ENCODE peak calls at places on chromosomes 12 and 14, in eight cellular contexts. G is pancreas; O is stimulated activated CD4-positive, alpha-beta T cell treated with anti-CD3 and anti-CD28 coated beads, Interleukin-15, amount 100 ng/mL, for 1 hour; A is fibroblast of villous mesenchyme; Y is NCI-H2171; L is GM23248; T is HuH-7; B is Peyer's patch. D is an unnamed sample.

GRCh38 chr14:65585216-65585615 is 172.7 kb downstream of the FUT8 start:
- DNase-seq in B (no peak), A (no peak), G (no peak), Y (no peak), L (no peak), O (no peak), T (no peak), D (no peak)

GRCh38 chr12:27996761-27997160 is 24.2 kb upstream of the PTHLH start:
- DNase-seq in A (no peak), G (no peak), O (no peak), T (no peak), Y (no peak), B (no peak), L (no peak), D (no peak)

GRCh38 chr14:24673059-24673458 is 39.1 kb upstream of the GZMB start:
- DNase-seq in L (no peak), T (no peak), B (no peak), O (no peak), G (no peak), Y (no peak), A (no peak), D (no peak)

GRCh38 chr14:98835051-98835824 is 436.8 kb downstream of the BCL11B start:
- DNase-seq in L (no peak), A (no peak), Y (no peak), B (no peak), G (no peak), T (no peak), O (no peak), D (no peak)

GRCh38 chr12:32826807-32827412 is 69.7 kb downstream of the PKP2 start:
- DNase-seq in A (no peak), O (no peak), G (no peak), L (no peak), B (no peak), T (no peak), Y (no peak), D (no peak)

GRCh38 chr12:1494856-1495255 is 99.5 kb downstream of the FBXL14 start:
- DNase-seq in A (no peak), L (no peak), O (no peak), B (no peak), G (no peak), T (no peak), Y (no peak), D (no peak)

GRCh38 chr12:26845984-26846383 is 13.0 kb upstream of the ITPR2 start:
- DNase-seq in T (peak), L (peak), B (no peak), Y (no peak), A (peak), G (no peak), O (no peak), D (no peak)

GRCh38 chr14:103519043-103519836 is 3.4 kb downstream of the CKB start:
- DNase-seq in T (no peak), L (peak), G (peak), A (no peak), O (no peak), B (peak), Y (no peak), D (no peak)

GRCh38 chr12:67885370-67886169 is 103.7 kb upstream of the IFNG-AS1 start:
- DNase-seq in O (no peak), A (no peak), L (peak), B (no peak), T (no peak), Y (no peak), G (no peak), D (no peak)

GRCh38 chr14:69716483-69717187 is 50.3 kb upstream of the SRSF5 start:
- DNase-seq in A (peak), G (no peak), B (no peak), L (peak), T (no peak), Y (no peak), O (no peak), D (no peak)

GRCh38 chr14:92037989-92038388 is 1.9 kb downstream of the TRIP11 start:
- DNase-seq in G (no peak), B (no peak), A (no peak), O (no peak), L (peak), Y (no peak), T (no peak), D (no peak)